ENCODE peak calls at places on chromosomes 1 and 21, in ten cellular contexts. E, N, S, R, J, A, G, X, P and Y are unnamed samples.

GRCh38 chr1:224774378-224774777 is 155.1 kb upstream of the DNAH14 start:
- DNase-seq in E (no peak), N (no peak), S (no peak), R (no peak), J (no peak), A (no peak), G (no peak), X (no peak), P (no peak), Y (no peak)

GRCh38 chr1:221263831-221264767 is 384.9 kb downstream of the HLX start:
- DNase-seq in E (peak; percentile 59), N (peak; percentile 88), S (peak; percentile 75), R (peak; percentile 18), J (peak; percentile 52), A (peak; percentile 91), G (no peak), X (peak; percentile 71), P (peak; percentile 20), Y (no peak)

GRCh38 chr1:177771688-177772087 is 198.2 kb downstream of the SEC16B start:
- DNase-seq in E (no peak), N (no peak), S (no peak), R (no peak), J (no peak), A (no peak), G (no peak), X (no peak), P (no peak), Y (no peak)

GRCh38 chr21:28771790-28772501 is 220.7 kb downstream of the LTN1 start:
- DNase-seq in E (no peak), N (peak; percentile 64), S (no peak), R (no peak), J (no peak), A (peak; percentile 85), G (no peak), X (no peak), P (no peak), Y (peak; percentile 85)

GRCh38 chr1:45864124-45864721 is 60.8 kb downstream of the MAST2 start:
- DNase-seq in E (no peak), N (peak; percentile 29), S (no peak), R (no peak), J (no peak), A (no peak), G (no peak), X (no peak), P (no peak), Y (no peak)

GRCh38 chr21:35324372-35325220 is 275.5 kb upstream of the RUNX1 start:
- DNase-seq in E (no peak), N (peak; percentile 70), S (no peak), R (no peak), J (no peak), A (peak; percentile 94), G (no peak), X (peak; percentile 90), P (no peak), Y (peak; percentile 23)

GRCh38 chr1:209714338-209714737 is 9.7 kb downstream of the HSD11B1 start:
- DNase-seq in E (no peak), N (no peak), S (no peak), R (no peak), J (no peak), A (no peak), G (no peak), X (no peak), P (no peak), Y (no peak)

GRCh38 chr1:39268112-39268581 is 63.7 kb downstream of the MACF1 start:
- DNase-seq in E (peak; percentile 78), N (peak; percentile 90), S (no peak), R (no peak), J (peak; percentile 61), A (peak; percentile 86), G (no peak), X (peak; percentile 48), P (no peak), Y (peak; percentile 47)

GRCh38 chr21:45363921-45364463 is 41.0 kb upstream of the COL18A1 start:
- DNase-seq in E (peak; percentile 93), N (peak; percentile 99), S (peak; percentile 94), R (peak; percentile 88), J (peak; percentile 70), A (peak; percentile 99), G (peak; percentile 83), X (peak; percentile 97), P (peak; percentile 85), Y (peak; percentile 60)

GRCh38 chr1:198118136-198118535 is 38.7 kb upstream of the NEK7 start:
- DNase-seq in E (peak; percentile 65), N (peak; percentile 94), S (no peak), R (no peak), J (no peak), A (peak; percentile 98), G (no peak), X (no peak), P (peak; percentile 51), Y (peak; percentile 17)

GRCh38 chr1:44500181-44501021 is 95.3 kb downstream of the RNF220 start:
- DNase-seq in E (no peak), N (peak; percentile 59), S (no peak), R (no peak), J (peak; percentile 58), A (no peak), G (no peak), X (no peak), P (no peak), Y (no peak)

GRCh38 chr21:42571391-42572150 is 57.9 kb downstream of the SLC37A1 start:
- DNase-seq in E (peak; percentile 9), N (no peak), S (no peak), R (no peak), J (peak; percentile 22), A (no peak), G (no peak), X (peak; percentile 36), P (no peak), Y (no peak)

GRCh38 chr1:197448390-197448789 is 180.3 kb downstream of the CRB1 start:
- DNase-seq in E (no peak), N (no peak), S (no peak), R (no peak), J (no peak), A (no peak), G (no peak), X (no peak), P (no peak), Y (no peak)

GRCh38 chr1:228156518-228156875 is 6.8 kb downstream of the GJC2 start:
- DNase-seq in E (no peak), N (no peak), S (no peak), R (no peak), J (no peak), A (no peak), G (no peak), X (no peak), P (no peak), Y (no peak)

DNA sequence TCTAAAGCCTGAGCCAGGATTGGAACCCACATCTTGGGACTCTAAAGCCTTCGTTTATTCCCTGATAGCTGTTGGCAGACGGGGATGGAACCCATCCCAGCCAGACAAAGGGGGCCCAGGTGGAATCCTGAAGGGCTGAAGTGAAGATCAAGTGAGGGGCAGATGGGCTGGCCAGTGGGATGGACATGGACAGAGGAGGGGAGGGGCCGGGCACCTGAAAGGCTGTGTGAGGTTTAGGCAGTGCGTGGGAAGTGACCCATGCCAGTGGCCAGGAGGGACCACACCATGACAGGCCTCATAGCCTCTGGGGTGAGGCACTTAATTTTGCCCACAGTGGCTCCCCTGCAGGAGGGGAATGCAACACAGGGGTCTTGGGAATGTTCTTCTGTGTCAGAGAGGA is 44.6 kb upstream of the DMRTB1 start:
- DNase-seq in E (no peak), N (no peak), S (no peak), R (no peak), J (no peak), A (no peak), G (no peak), X (no peak), P (no peak), Y (no peak)
- H3K4me3 ChIP-seq in E (no peak overlapping the region), N (no peak overlapping the region), S (no peak overlapping the region), R (no peak overlapping the region), J (no peak overlapping the region), A (no peak overlapping the region), G (no peak overlapping the region), X (no peak overlapping the region), P (no peak overlapping the region), Y (no peak overlapping the region)

GRCh38 chr1:159827549-159827948 is 876 bp downstream of the SLAMF8 start:
- DNase-seq in E (no peak), N (no peak), S (no peak), R (no peak), J (no peak), A (no peak), G (no peak), X (no peak), P (no peak), Y (no peak)

GRCh38 chr1:159826436-159827101 is at the start of gene SLAMF8:
- DNase-seq in E (no peak), N (peak; percentile 44), S (no peak), R (no peak), J (no peak), A (peak; percentile 41), G (peak; percentile 27), X (no peak), P (peak; percentile 23), Y (no peak)

GRCh38 chr1:159827102-159827490 is 423 bp downstream of the SLAMF8 start:
- DNase-seq in E (no peak), N (no peak), S (no peak), R (no peak), J (no peak), A (no peak), G (no peak), X (no peak), P (no peak), Y (no peak)

GRCh38 chr1:159823401-159823800 is 3.3 kb upstream of the SLAMF8 start:
- DNase-seq in E (no peak), N (no peak), S (no peak), R (no peak), J (no peak), A (no peak), G (no peak), X (no peak), P (no peak), Y (no peak)

GRCh38 chr1:159825564-159825963 is 1.1 kb upstream of the SLAMF8 start:
- DNase-seq in E (no peak), N (no peak), S (no peak), R (no peak), J (no peak), A (no peak), G (no peak), X (no peak), P (no peak), Y (no peak)
- H3K4me3 ChIP-seq in E (no peak overlapping the region), N (no peak overlapping the region), S (no peak overlapping the region), R (no peak overlapping the region), J (no peak overlapping the region), A (no peak overlapping the region), G (no peak overlapping the region), X (no peak overlapping the region), P (no peak overlapping the region), Y (no peak overlapping the region)

GRCh38 chr1:59150537-59151386 is 146.1 kb upstream of the FGGY start:
- DNase-seq in E (peak; percentile 95), N (peak; percentile 98), S (peak; percentile 56), R (peak; percentile 91), J (peak; percentile 37), A (peak; percentile 100), G (peak; percentile 43), X (peak; percentile 98), P (peak; percentile 87), Y (no peak)
- H3K4me3 ChIP-seq in E (peak overlapping the region; percentile 5), N (no peak overlapping the region), S (peak overlapping the region; percentile 51), R (peak overlapping the region; percentile 3), J (peak overlapping the region; percentile 27), A (peak overlapping the region; percentile 40), G (peak overlapping the region; percentile 52), X (no peak overlapping the region), P (peak overlapping the region; percentile 50), Y (no peak overlapping the region)

DNA sequence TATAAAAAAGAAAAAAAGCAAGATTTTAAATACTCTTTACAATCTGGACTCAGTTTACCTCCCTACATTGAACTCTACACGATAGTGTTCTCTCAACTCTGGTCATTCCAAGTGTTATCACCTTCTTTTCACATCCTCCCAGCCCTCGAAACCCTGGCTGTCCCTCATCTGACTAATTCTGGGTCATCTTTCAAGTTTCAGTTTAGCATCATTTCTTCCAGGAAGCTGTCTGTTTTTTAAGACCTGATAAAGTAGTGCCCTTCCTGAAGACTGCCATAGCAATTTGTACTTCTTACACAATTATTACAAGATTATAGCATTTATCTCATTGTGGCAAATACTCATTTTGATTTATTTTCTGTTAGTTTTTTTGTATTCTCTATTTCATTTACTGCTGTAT is 1.2 kb downstream of the ALG14 start:
- DNase-seq in E (no peak), N (no peak), S (no peak), R (no peak), J (no peak), A (no peak), G (no peak), X (no peak), P (no peak), Y (no peak)
- H3K4me3 ChIP-seq in E (peak overlapping the region; percentile 77), N (peak overlapping the region; percentile 74), S (peak overlapping the region; percentile 78), R (no peak overlapping the region), J (peak overlapping the region; percentile 83), A (peak overlapping the region; percentile 76), G (peak overlapping the region; percentile 71), X (no peak overlapping the region), P (peak overlapping the region; percentile 78), Y (peak overlapping the region; percentile 85)